ENCODE peak calls at places on chromosomes 16 and 17, in eight cellular contexts. I is upper lobe of left lung, E is ovary, C is sigmoid colon, N is tibial nerve, U is A549, G is GM12878, F is transverse colon. R is an unnamed sample.

GRCh38 chr17:43356999-43357398 is 41.8 kb upstream of the ARL4D start:
- DNase-seq in U (peak), E (no peak), G (no peak), C (no peak), F (no peak), I (no peak), N (no peak), R (no peak)

GRCh38 chr17:61314368-61315078 is 85.1 kb upstream of the TBX2 start:
- DNase-seq in N (no peak), I (peak), E (peak), F (no peak), U (no peak), G (no peak), C (no peak), R (no peak)

GRCh38 chr17:65797101-65797500 is 235.7 kb upstream of the AXIN2 start:
- DNase-seq in C (no peak), N (no peak), G (no peak), U (no peak), E (no peak), I (no peak), F (no peak), R (no peak)

GRCh38 chr16:4339455-4339854 is 11.7 kb downstream of the PAM16 start:
- DNase-seq in N (no peak), E (no peak), F (no peak), C (no peak), G (no peak), U (no peak), I (no peak), R (no peak)

GRCh38 chr16:60608971-60609370 is 1427.3 kb downstream of the CDH8 start:
- DNase-seq in C (no peak), U (no peak), I (no peak), G (no peak), F (no peak), E (no peak), N (no peak), R (no peak)

GRCh38 chr17:75260679-75261335 is 599 bp downstream of the GGA3 start:
- DNase-seq in G (no peak), U (no peak), C (no peak), N (no peak), E (no peak), F (no peak), I (no peak), R (no peak)

GRCh38 chr17:75900691-75901533 is 3.8 kb downstream of the MRPL38 start:
- DNase-seq in E (no peak), N (no peak), G (no peak), F (no peak), C (peak), U (no peak), I (no peak), R (no peak)

GRCh38 chr17:4566785-4567184 is 6.4 kb upstream of the GGT6 start:
- DNase-seq in U (peak), I (no peak), N (no peak), E (peak), C (no peak), F (peak), G (no peak), R (no peak)

GRCh38 chr16:766820-767640 is 6.5 kb downstream of the MSLN start:
- DNase-seq in E (no peak), N (no peak), C (no peak), F (no peak), U (no peak), I (no peak), G (no peak), R (no peak)

GRCh38 chr16:88854306-88855111 is 2.2 kb downstream of the GALNS start:
- DNase-seq in C (no peak), E (no peak), G (no peak), F (peak), U (no peak), N (no peak), I (peak), R (no peak)

GRCh38 chr16:894841-895240 is 75.9 kb downstream of the LMF1 start:
- DNase-seq in N (no peak), C (no peak), U (no peak), F (no peak), E (no peak), G (no peak), I (no peak), R (no peak)

GRCh38 chr16:31094088-31094423 is 541 bp downstream of the VKORC1 start:
- DNase-seq in F (no peak), I (no peak), N (no peak), E (no peak), G (no peak), U (no peak), C (no peak), R (no peak)

GRCh38 chr16:63933841-63934240 is 1188.0 kb downstream of the CDH11 start:
- DNase-seq in F (no peak), E (no peak), I (no peak), U (no peak), G (no peak), C (no peak), N (no peak), R (no peak)

GRCh38 chr17:17439971-17440843 is 36.6 kb upstream of the MED9 start:
- DNase-seq in C (no peak), F (peak), E (peak), N (no peak), I (peak), G (peak), U (peak), R (no peak)

GRCh38 chr17:15247891-15248529 is 17.1 kb downstream of the PMP22 start:
- DNase-seq in I (no peak), F (no peak), U (peak), G (no peak), N (no peak), C (no peak), E (no peak), R (peak)

GRCh38 chr16:29232811-29233704 is 173.5 kb downstream of the NPIPB11 start:
- DNase-seq in C (peak), N (no peak), G (no peak), F (no peak), I (no peak), E (peak), U (no peak), R (peak)

GRCh38 chr17:65627892-65628622 is 66.6 kb upstream of the AXIN2 start:
- DNase-seq in N (no peak), C (peak), I (no peak), U (peak), F (peak), G (no peak), E (peak), R (no peak)

GRCh38 chr17:72501404-72502110 is 380.7 kb downstream of the SOX9 start:
- DNase-seq in C (no peak), N (peak), E (no peak), I (peak), F (no peak), G (no peak), U (no peak), R (no peak)

GRCh38 chr16:56530872-56531271 is 11.0 kb upstream of the BBS2 start:
- DNase-seq in C (no peak), F (no peak), N (no peak), E (no peak), U (no peak), I (no peak), G (no peak), R (no peak)

GRCh38 chr16:56744996-56745640 is 15.2 kb downstream of the NUP93 start:
- DNase-seq in N (no peak), C (no peak), F (no peak), E (no peak), G (no peak), I (no peak), U (no peak), R (no peak)

GRCh38 chr17:36183811-36184765 is 7.7 kb upstream of the TBC1D3B start:
- DNase-seq in C (no peak), I (no peak), U (no peak), N (no peak), F (no peak), E (no peak), G (no peak), R (no peak)

GRCh38 chr17:28357901-28358197 is 522 bp upstream of the POLDIP2 start:
- DNase-seq in C (no peak), F (no peak), U (no peak), I (no peak), N (no peak), E (no peak), G (no peak), R (no peak)

GRCh38 chr16:85856585-85856984 is 42.4 kb upstream of the IRF8 start:
- DNase-seq in I (no peak), N (no peak), F (no peak), G (no peak), C (no peak), E (no peak), U (no peak), R (no peak)

GRCh38 chr17:5282639-5283217 is 644 bp downstream of the RABEP1 start:
- DNase-seq in N (no peak), F (peak), E (peak), U (no peak), I (no peak), G (no peak), C (no peak), R (no peak)

GRCh38 chr16:62190426-62190825 is 154.2 kb upstream of the CDH8 start:
- DNase-seq in G (no peak), F (no peak), C (no peak), E (no peak), U (no peak), N (no peak), I (no peak), R (no peak)

GRCh38 chr16:23668225-23668624 is 10.5 kb upstream of the PLK1 start:
- DNase-seq in F (no peak), G (no peak), C (no peak), N (no peak), U (no peak), E (no peak), I (no peak), R (no peak)

GRCh38 chr17:42928714-42929496 is 28.3 kb downstream of the G6PC1 start:
- DNase-seq in N (no peak), G (peak), C (peak), F (peak), I (peak), E (peak), U (peak), R (peak)

GRCh38 chr17:72185571-72185970 is 64.8 kb downstream of the SOX9 start:
- DNase-seq in E (no peak), G (no peak), F (no peak), C (no peak), N (no peak), U (no peak), I (no peak), R (no peak)

GRCh38 chr16:51648521-51648920 is 497.5 kb upstream of the SALL1 start:
- DNase-seq in I (no peak), G (no peak), E (no peak), F (no peak), C (no peak), U (no peak), N (no peak), R (no peak)

GRCh38 chr17:63694229-63694973 is 5.5 kb downstream of the LIMD2 start:
- DNase-seq in G (no peak), C (no peak), N (no peak), I (no peak), F (no peak), U (no peak), E (no peak), R (no peak)

GRCh38 chr16:2333772-2334379 is 6.7 kb downstream of the ABCA3 start:
- DNase-seq in E (no peak), U (peak), G (no peak), N (no peak), I (no peak), C (no peak), F (no peak), R (peak)

GRCh38 chr16:4664538-4665418 is 28.6 kb upstream of the NUDT16L1 start:
- DNase-seq in F (peak), C (no peak), I (peak), N (no peak), G (no peak), U (no peak), E (peak), R (no peak)

GRCh38 chr16:69886726-69887125 is 64.4 kb upstream of the CLEC18A start:
- DNase-seq in G (no peak), E (no peak), U (no peak), F (no peak), C (no peak), N (no peak), I (no peak), R (no peak)

GRCh38 chr16:11973065-11973464 is 3.5 kb upstream of the SNX29 start:
- DNase-seq in E (no peak), U (no peak), C (no peak), F (no peak), I (peak), N (no peak), G (no peak), R (no peak)

GRCh38 chr17:7215136-7215638 is 4.4 kb downstream of the DLG4 start:
- DNase-seq in I (no peak), C (no peak), G (no peak), E (no peak), F (no peak), U (no peak), N (no peak), R (peak)
- TF ChIP-seq EP300 in I (no peak), C (no peak), G (no peak), E (no peak), F (no peak), U (no peak), N (no peak), R (no peak)

DNA sequence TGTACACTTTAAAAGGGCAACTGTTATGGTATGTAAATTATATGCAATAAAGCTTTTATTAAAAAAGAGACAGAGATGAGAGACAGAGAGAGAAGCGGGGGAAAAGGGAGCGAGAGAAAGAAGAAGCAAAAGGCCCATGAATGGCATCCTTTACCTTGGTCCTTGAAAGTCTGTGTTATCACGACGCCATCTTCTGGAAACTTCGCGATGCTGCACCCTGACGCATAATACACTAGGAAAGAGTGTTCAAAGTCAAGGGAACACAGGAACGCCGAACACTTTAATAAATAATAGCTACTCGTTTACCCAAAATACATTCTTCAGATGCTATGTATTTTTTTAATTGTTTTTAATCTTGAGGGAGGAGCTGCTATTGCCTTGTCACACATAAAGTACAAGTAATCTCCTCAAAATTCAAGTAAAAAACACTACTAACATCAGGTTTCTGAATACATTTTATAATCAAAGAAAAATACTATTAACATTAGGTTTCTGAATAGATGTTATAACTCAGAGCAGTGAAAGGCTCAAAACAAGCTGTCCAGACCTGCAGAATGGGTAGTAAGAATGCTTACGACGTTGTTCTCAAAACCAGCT is 23.0 kb upstream of the SLC38A8 start:
- DNase-seq in C (no peak), G (no peak), U (peak), N (no peak), I (peak), E (peak), F (peak), R (no peak)
- TF ChIP-seq EP300 in C (no peak), G (no peak), U (no peak), N (no peak), I (no peak), E (no peak), F (no peak), R (no peak)

DNA sequence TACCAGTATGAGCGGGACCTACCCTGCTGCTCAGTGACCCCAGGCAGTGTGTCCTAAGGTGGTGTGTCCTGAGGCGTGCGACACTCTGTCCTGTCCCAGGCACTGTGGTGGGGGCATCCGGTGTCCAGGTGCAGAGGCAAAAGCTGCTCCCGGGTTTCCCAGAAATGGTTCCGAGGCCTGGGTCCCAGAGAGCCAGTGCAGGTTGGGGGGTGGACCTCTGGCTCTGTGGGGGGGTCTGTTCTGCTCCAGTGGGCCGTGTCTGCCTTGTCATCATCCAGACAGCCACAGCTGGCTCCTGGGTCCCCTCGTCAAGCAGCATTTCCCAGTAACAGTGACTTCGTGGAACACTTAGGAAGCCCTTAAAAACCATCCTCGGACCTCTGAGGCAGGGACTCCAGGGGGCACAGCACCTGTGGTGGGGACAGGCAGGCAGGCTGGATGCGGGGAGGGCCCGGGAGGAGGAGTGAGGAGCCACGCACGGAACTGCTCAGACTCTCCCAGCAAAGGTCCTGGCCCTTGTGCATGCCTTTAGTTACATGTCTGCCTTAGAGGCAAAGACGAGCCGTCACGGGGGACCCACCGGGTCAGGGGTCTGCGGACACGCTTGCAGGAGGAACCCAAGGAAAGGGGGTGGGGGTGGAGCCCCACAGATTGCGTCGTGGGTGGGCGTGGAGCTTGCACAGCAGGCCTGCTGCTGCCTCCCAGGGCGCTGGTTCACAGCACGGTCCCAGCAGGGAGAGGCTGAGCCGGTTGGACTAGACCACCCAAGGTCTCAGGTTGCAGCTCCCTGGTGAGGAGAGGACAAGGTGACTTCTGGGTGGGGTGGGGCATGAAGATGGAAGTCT is 5.6 kb downstream of the SLC16A3 start:
- DNase-seq in C (no peak), E (peak), F (no peak), U (no peak), G (no peak), I (no peak), N (no peak), R (no peak)
- TF ChIP-seq EP300 in C (no peak), E (no peak), F (no peak), U (no peak), G (no peak), I (no peak), N (no peak), R (no peak)

GRCh38 chr16:19815418-19815817 is 69.2 kb downstream of the GPRC5B start:
- DNase-seq in N (no peak), E (no peak), C (no peak), G (no peak), I (no peak), U (no peak), F (no peak), R (no peak)

GRCh38 chr16:19817875-19818274 is 66.8 kb downstream of the GPRC5B start:
- DNase-seq in U (no peak), I (no peak), G (no peak), F (no peak), N (no peak), C (no peak), E (no peak), R (no peak)

GRCh38 chr16:19822534-19822933 is 62.1 kb downstream of the GPRC5B start:
- DNase-seq in G (no peak), N (no peak), F (no peak), I (no peak), E (no peak), U (no peak), C (no peak), R (no peak)

GRCh38 chr16:19812986-19813385 is 71.7 kb downstream of the GPRC5B start:
- DNase-seq in F (no peak), G (no peak), E (no peak), I (no peak), N (no peak), U (no peak), C (no peak), R (no peak)

GRCh38 chr16:19817122-19817521 is 67.5 kb downstream of the GPRC5B start:
- DNase-seq in E (no peak), N (no peak), I (no peak), F (no peak), U (no peak), G (no peak), C (no peak), R (no peak)
- TF ChIP-seq EP300 in E (no peak), N (no peak), I (no peak), F (no peak), U (no peak), G (no peak), C (no peak), R (no peak)

DNA sequence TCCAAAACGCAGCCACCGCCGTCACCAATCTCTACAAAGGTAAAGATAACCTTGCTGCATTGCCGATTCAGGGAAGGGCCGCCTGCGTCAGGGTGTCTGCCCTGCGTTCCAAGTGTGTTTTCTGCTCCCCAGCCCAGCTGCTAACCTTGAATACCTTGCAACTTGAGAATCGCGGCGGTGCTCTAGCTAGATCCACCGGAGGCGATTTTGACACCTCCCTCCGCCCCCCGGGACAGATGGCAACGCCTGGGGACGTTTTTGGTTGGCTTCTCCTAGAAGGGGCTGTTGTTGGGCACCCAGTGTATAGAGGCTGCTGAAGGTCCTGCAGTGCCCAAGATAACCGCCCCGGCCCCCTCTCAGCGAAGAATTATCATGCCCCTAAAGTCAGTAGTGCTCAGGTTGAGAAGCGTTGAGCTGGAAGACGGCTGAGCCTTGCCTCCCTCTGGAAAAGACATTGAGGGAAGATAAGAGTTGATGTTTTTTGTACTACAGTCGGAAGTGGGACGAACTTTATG is 1.6 kb downstream of the HAPSTR1 start:
- DNase-seq in U (no peak), N (no peak), E (peak), C (peak), G (no peak), F (peak), I (peak), R (no peak)
- TF ChIP-seq EP300 in U (no peak), N (no peak), E (no peak), C (no peak), G (no peak), F (no peak), I (no peak), R (no peak)

GRCh38 chr17:51548125-51548524 is 287.8 kb downstream of the UTP18 start:
- DNase-seq in U (no peak), N (no peak), I (no peak), G (no peak), E (no peak), C (no peak), F (no peak), R (no peak)
- TF ChIP-seq EP300 in U (no peak), N (no peak), I (no peak), G (no peak), E (no peak), C (no peak), F (no peak), R (no peak)

DNA sequence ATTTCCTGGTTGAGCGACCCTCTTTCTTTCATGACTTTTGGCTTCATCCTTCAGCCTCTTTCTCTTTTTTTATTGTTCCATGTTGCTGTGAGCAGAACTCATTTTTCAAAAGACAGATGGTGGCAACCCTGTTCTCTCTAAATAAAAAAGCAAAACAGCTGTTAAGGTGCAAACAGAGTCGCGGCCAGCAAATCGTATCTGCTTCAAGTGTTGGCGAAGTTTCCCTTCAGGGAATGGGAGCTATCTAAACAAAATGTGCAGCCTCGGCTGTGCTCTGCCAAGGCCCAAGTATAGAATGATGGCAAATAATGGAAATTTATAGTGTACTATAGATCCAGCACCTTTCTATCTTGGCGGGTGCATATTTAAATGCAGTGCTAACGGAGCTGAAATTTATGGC is 315.7 kb upstream of the RBFOX1 start:
- DNase-seq in U (no peak), F (no peak), E (no peak), I (no peak), N (no peak), C (no peak), G (no peak), R (no peak)
- TF ChIP-seq EP300 in U (no peak), F (no peak), E (no peak), I (no peak), N (no peak), C (no peak), G (no peak), R (no peak)